ENCODE peak calls at places on chromosomes 13 and 19, in six cellular contexts. Y is mammary epithelial cell, C is neuronal stem cell, G is neural progenitor cell, S is PC-3, E is astrocyte. F is an unnamed sample.
A peak's percentile ranks its signal among the peaks of the same experiment; 100 is the strongest.

GRCh38 chr19:12789098-12789903 is 2.0 kb upstream of the JUNB start:
- DNase-seq in Y (peak; percentile 58), G (peak; percentile 72), C (no peak), S (peak; percentile 25), E (no peak), F (peak; percentile 84)

GRCh38 chr13:104011505-104012270 is 945.5 kb upstream of the SLC10A2 start:
- DNase-seq in S (peak; percentile 7), C (peak; percentile 45), Y (no peak), G (peak; percentile 51), E (peak; percentile 36), F (no peak)

GRCh38 chr13:109389456-109389855 is 396.9 kb downstream of the IRS2 start:
- DNase-seq in E (peak; percentile 47), Y (no peak), S (no peak), G (no peak), C (no peak), F (no peak)

GRCh38 chr13:50627111-50627510 is 216.4 kb downstream of the DLEU7 start:
- DNase-seq in G (no peak), S (no peak), E (no peak), C (no peak), Y (no peak), F (no peak)

GRCh38 chr13:92952161-92952560 is 274.4 kb upstream of the GPC6 start:
- DNase-seq in S (no peak), C (no peak), Y (no peak), E (peak; percentile 53), G (no peak), F (no peak)

GRCh38 chr19:49368711-49369358 is 5.2 kb downstream of the DKKL1 start:
- DNase-seq in Y (peak; percentile 48), E (no peak), S (no peak), G (no peak), C (no peak), F (no peak)

GRCh38 chr13:101942038-101942437 is 459.8 kb downstream of the FGF14 start:
- DNase-seq in Y (peak; percentile 43), S (peak; percentile 54), E (peak; percentile 4), C (peak; percentile 54), G (peak; percentile 64), F (peak; percentile 23)

GRCh38 chr13:50543767-50544166 is 299.7 kb downstream of the DLEU7 start:
- DNase-seq in G (peak; percentile 26), C (no peak), E (peak; percentile 82), S (peak; percentile 48), Y (no peak), F (no peak)

GRCh38 chr19:383922-384800 is 24.8 kb downstream of the C2CD4C start:
- DNase-seq in C (no peak), G (peak; percentile 77), E (no peak), S (no peak), Y (no peak), F (no peak)

GRCh38 chr19:41434450-41434849 is 5.3 kb downstream of the DMAC2 start:
- DNase-seq in S (no peak), G (no peak), C (no peak), Y (no peak), E (no peak), F (no peak)

GRCh38 chr13:101757446-101758039 is 305.1 kb downstream of the ITGBL1 start:
- DNase-seq in E (peak; percentile 14), S (peak; percentile 70), Y (peak; percentile 42), C (no peak), G (peak; percentile 9), F (no peak)

GRCh38 chr19:20078696-20079095 is 896 bp downstream of the ZNF90 start:
- DNase-seq in Y (peak; percentile 35), S (no peak), C (peak; percentile 21), E (peak; percentile 18), G (peak; percentile 55), F (peak; percentile 53)

GRCh38 chr13:114275309-114275708 is 6.1 kb upstream of the UPF3A start:
- DNase-seq in E (no peak), Y (no peak), S (no peak), C (no peak), G (no peak), F (no peak)

GRCh38 chr13:39394811-39395685 is 207.9 kb downstream of the LHFPL6 start:
- DNase-seq in G (no peak), E (no peak), C (no peak), S (no peak), Y (no peak), F (no peak)

GRCh38 chr19:49837009-49837310 is 14.0 kb upstream of the PTOV1 start:
- DNase-seq in C (no peak), E (no peak), S (no peak), G (no peak), Y (no peak), F (no peak)

GRCh38 chr19:362683-363082 is 18.1 kb upstream of the MIER2 start:
- DNase-seq in G (no peak), E (no peak), C (no peak), S (no peak), Y (no peak), F (no peak)

GRCh38 chr13:21014666-21015170 is 46.7 kb downstream of the LATS2 start:
- DNase-seq in G (no peak), Y (no peak), C (no peak), S (peak; percentile 74), E (peak; percentile 86), F (no peak)

GRCh38 chr13:110600980-110601379 is 14.4 kb upstream of the NAXD start:
- DNase-seq in C (no peak), G (no peak), Y (no peak), E (no peak), S (no peak), F (no peak)
- H3K9ac ChIP-seq in C (no peak overlapping the region), G (no peak overlapping the region), Y (no peak overlapping the region), E (no peak overlapping the region), S (no peak overlapping the region), F (no peak overlapping the region)

GRCh38 chr13:44967656-44968451 is 21.4 kb downstream of the NUFIP1 start:
- DNase-seq in S (peak; percentile 18), Y (no peak), G (no peak), C (no peak), E (no peak), F (no peak)
- H3K9ac ChIP-seq in S (no peak overlapping the region), Y (no peak overlapping the region), G (no peak overlapping the region), C (no peak overlapping the region), E (no peak overlapping the region), F (no peak overlapping the region)

DNA sequence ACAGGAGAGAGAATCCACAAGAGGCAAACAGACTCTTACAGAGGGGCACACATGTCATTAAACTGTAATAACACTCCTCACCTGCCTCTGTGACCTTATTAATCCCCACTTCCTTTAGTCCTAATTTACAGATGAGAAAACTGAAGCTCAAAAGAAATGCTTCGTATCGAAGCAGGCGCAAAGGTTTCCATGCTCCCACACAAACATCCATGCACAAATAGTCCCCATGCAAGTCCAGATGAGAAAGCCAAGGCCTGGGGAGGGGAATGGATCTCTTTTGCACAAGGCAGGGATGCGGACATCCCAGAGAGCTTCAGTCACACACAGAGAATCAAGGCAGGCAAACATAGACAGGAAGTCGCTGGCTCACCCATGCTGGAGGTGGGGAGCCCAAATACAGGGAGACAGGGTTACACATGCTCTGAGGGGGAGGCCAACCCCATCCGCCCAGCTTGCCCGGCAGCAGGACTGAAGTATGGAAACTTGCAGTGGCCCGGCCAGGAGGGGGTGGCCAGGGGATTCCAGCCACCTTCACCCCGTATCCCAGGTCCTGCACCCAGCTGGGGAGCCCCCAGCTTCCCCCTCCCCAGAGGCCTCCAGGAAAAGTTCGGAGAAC is 468 bp downstream of the S1PR5 start:
- DNase-seq in E (no peak), Y (peak; percentile 50), C (no peak), S (no peak), G (no peak), F (no peak)
- H3K9ac ChIP-seq in E (no peak overlapping the region), Y (no peak overlapping the region), C (peak overlapping the region; percentile 75), S (no peak overlapping the region), G (no peak overlapping the region), F (no peak overlapping the region)

GRCh38 chr19:17841371-17841809 is 6.4 kb downstream of the JAK3 start:
- DNase-seq in S (no peak), Y (no peak), C (no peak), E (no peak), G (no peak), F (no peak)
- H3K9ac ChIP-seq in S (peak overlapping the region; percentile 23), Y (no peak overlapping the region), C (peak overlapping the region; percentile 92), E (no peak overlapping the region), G (no peak overlapping the region), F (no peak overlapping the region)

DNA sequence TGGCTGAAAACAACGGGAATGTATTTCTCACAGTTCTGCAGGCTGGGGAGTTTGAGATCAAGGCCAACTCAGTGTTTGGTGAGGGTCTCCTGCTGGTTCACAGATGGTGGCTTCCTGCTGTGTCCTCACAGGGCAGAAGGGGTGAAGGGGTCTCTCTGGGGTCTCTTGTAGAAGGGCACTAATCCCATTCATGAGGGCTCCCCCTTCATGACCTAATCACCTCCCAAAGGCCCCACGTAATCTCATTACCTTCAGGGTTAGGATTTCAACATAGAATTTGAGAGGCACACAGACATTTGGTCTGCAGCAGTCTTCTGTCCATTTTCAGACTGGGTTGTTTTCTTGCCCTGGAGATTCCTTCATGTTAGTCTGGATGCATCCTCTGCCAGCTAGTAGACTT is 11.6 kb downstream of the ZNF444 start:
- DNase-seq in C (no peak), G (peak; percentile 34), S (no peak), Y (no peak), E (no peak), F (no peak)
- H3K9ac ChIP-seq in C (no peak overlapping the region), G (no peak overlapping the region), S (no peak overlapping the region), Y (no peak overlapping the region), E (no peak overlapping the region), F (no peak overlapping the region)

GRCh38 chr19:43532571-43532961 is 422 bp upstream of the ZNF575 start:
- DNase-seq in G (no peak), Y (no peak), E (no peak), C (no peak), S (no peak), F (peak; percentile 90)
- H3K9ac ChIP-seq in G (no peak overlapping the region), Y (no peak overlapping the region), E (peak overlapping the region; percentile 61), C (peak overlapping the region; percentile 79), S (peak overlapping the region; percentile 58), F (peak overlapping the region; percentile 74)

DNA sequence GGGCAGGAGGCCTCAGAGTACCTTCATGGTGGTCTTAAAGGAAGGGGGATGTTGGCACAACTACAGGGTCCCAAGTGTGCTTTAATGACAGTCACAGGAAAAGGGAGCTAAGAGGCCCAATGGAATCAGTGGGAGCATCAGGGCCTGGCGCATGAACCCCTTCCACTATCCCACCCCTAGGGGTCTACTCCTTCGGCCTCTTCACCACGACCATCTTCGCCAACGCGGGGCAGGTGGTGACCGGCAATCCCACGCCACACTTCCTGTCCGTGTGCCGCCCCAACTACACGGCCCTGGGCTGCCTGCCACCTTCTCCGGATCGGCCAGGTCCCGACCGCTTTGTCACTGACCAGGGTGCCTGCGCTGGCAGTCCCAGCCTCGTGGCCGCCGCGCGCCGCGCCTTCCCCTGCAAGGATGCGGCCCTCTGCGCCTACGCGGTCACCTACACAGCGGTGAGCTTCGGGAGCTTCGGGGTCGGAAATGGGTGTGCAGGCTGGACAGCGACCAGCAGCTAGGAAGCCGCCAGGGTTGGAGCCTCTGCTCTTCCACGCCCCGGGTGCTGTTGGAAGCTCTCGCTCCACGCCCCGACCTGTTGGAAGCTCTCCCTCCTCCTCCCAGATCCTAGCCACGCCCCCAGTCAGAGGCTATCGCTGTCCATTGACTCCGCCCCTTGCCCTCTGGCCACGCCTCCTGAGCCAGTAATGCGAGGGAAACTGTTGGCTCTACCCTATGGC is 6.0 kb downstream of the PLPPR2 start:
- DNase-seq in E (no peak), C (peak; percentile 86), Y (no peak), G (peak; percentile 97), S (no peak), F (peak; percentile 98)
- H3K9ac ChIP-seq in E (no peak overlapping the region), C (peak overlapping the region; percentile 86), Y (no peak overlapping the region), G (no peak overlapping the region), S (no peak overlapping the region), F (peak overlapping the region; percentile 34)

GRCh38 chr19:51293571-51294210 is 17.8 kb upstream of the IGLON5 start:
- DNase-seq in G (no peak), E (no peak), Y (no peak), C (no peak), S (no peak), F (no peak)
- H3K9ac ChIP-seq in G (no peak overlapping the region), E (no peak overlapping the region), Y (no peak overlapping the region), C (no peak overlapping the region), S (no peak overlapping the region), F (no peak overlapping the region)